ENCODE peak calls at places on chromosomes 4 and X, in seven cellular contexts. One of them, this sample, is unnamed.

GRCh38 chrX:16002185-16002584 is 121.2 kb upstream of the GRPR start:
- DNase-seq in NCI-H1930: no peak
- DNase-seq in activated CD8-positive, alpha-beta memory T cell treated with anti-CD3 and anti-CD28 coated beads for 48 hours: no peak
- DNase-seq in left lung: no peak
- DNase-seq in progenitor cell of endocrine pancreas: no peak
- DNase-seq in stimulated activated CD8-positive, alpha-beta memory T cell treated with anti-CD3 and anti-CD28 coated beads, Interleukin-4, amount 100 ng/mL, for 24 hours: no peak
- DNase-seq in neural progenitor cell: no peak
- DNase-seq in this sample: no peak

GRCh38 chr4:185219551-185220344 is 10.3 kb downstream of the SNX25 start:
- DNase-seq in NCI-H1930: no peak
- DNase-seq in progenitor cell of endocrine pancreas: no peak
- DNase-seq in stimulated activated CD8-positive, alpha-beta memory T cell treated with anti-CD3 and anti-CD28 coated beads, Interleukin-4, amount 100 ng/mL, for 24 hours: no peak
- DNase-seq in neural progenitor cell: no peak
- DNase-seq in left lung: no peak
- DNase-seq in activated CD8-positive, alpha-beta memory T cell treated with anti-CD3 and anti-CD28 coated beads for 48 hours: no peak
- DNase-seq in this sample: no peak

GRCh38 chr4:8248091-8248490 is 21.5 kb upstream of the HTRA3 start:
- DNase-seq in neural progenitor cell: no peak
- DNase-seq in activated CD8-positive, alpha-beta memory T cell treated with anti-CD3 and anti-CD28 coated beads for 48 hours: no peak
- DNase-seq in NCI-H1930: no peak
- DNase-seq in stimulated activated CD8-positive, alpha-beta memory T cell treated with anti-CD3 and anti-CD28 coated beads, Interleukin-4, amount 100 ng/mL, for 24 hours: no peak
- DNase-seq in progenitor cell of endocrine pancreas: no peak
- DNase-seq in left lung: no peak
- DNase-seq in this sample: no peak

GRCh38 chr4:107826427-107826980 is 1.8 kb downstream of the SGMS2 start:
- DNase-seq in activated CD8-positive, alpha-beta memory T cell treated with anti-CD3 and anti-CD28 coated beads for 48 hours: no peak
- DNase-seq in NCI-H1930: no peak
- DNase-seq in stimulated activated CD8-positive, alpha-beta memory T cell treated with anti-CD3 and anti-CD28 coated beads, Interleukin-4, amount 100 ng/mL, for 24 hours: no peak
- DNase-seq in left lung: no peak
- DNase-seq in neural progenitor cell: no peak
- DNase-seq in progenitor cell of endocrine pancreas: no peak
- DNase-seq in this sample: no peak

GRCh38 chrX:7143076-7143475 is 4.4 kb upstream of the STS start:
- DNase-seq in stimulated activated CD8-positive, alpha-beta memory T cell treated with anti-CD3 and anti-CD28 coated beads, Interleukin-4, amount 100 ng/mL, for 24 hours: no peak
- DNase-seq in activated CD8-positive, alpha-beta memory T cell treated with anti-CD3 and anti-CD28 coated beads for 48 hours: no peak
- DNase-seq in NCI-H1930: no peak
- DNase-seq in neural progenitor cell: no peak
- DNase-seq in progenitor cell of endocrine pancreas: no peak
- DNase-seq in left lung: no peak
- DNase-seq in this sample: no peak

GRCh38 chrX:102837843-102838242 is 99.2 kb upstream of the RAB40AL start:
- DNase-seq in left lung: no peak
- DNase-seq in NCI-H1930: no peak
- DNase-seq in neural progenitor cell: no peak
- DNase-seq in progenitor cell of endocrine pancreas: no peak
- DNase-seq in stimulated activated CD8-positive, alpha-beta memory T cell treated with anti-CD3 and anti-CD28 coated beads, Interleukin-4, amount 100 ng/mL, for 24 hours: no peak
- DNase-seq in activated CD8-positive, alpha-beta memory T cell treated with anti-CD3 and anti-CD28 coated beads for 48 hours: no peak
- DNase-seq in this sample: no peak

GRCh38 chrX:25337841-25338240 is 322.1 kb upstream of the ARX start:
- DNase-seq in NCI-H1930: no peak
- DNase-seq in neural progenitor cell: no peak
- DNase-seq in activated CD8-positive, alpha-beta memory T cell treated with anti-CD3 and anti-CD28 coated beads for 48 hours: no peak
- DNase-seq in left lung: no peak
- DNase-seq in progenitor cell of endocrine pancreas: no peak
- DNase-seq in stimulated activated CD8-positive, alpha-beta memory T cell treated with anti-CD3 and anti-CD28 coated beads, Interleukin-4, amount 100 ng/mL, for 24 hours: no peak
- DNase-seq in this sample: no peak

GRCh38 chrX:33211356-33212254 is at the start of gene DMD:
- DNase-seq in activated CD8-positive, alpha-beta memory T cell treated with anti-CD3 and anti-CD28 coated beads for 48 hours: no peak
- DNase-seq in progenitor cell of endocrine pancreas: no peak
- DNase-seq in stimulated activated CD8-positive, alpha-beta memory T cell treated with anti-CD3 and anti-CD28 coated beads, Interleukin-4, amount 100 ng/mL, for 24 hours: no peak
- DNase-seq in neural progenitor cell: peak
- DNase-seq in left lung: peak
- DNase-seq in NCI-H1930: no peak
- DNase-seq in this sample: no peak

GRCh38 chr4:67927251-67927650 is 36.0 kb downstream of the TMPRSS11A start:
- DNase-seq in progenitor cell of endocrine pancreas: no peak
- DNase-seq in activated CD8-positive, alpha-beta memory T cell treated with anti-CD3 and anti-CD28 coated beads for 48 hours: no peak
- DNase-seq in stimulated activated CD8-positive, alpha-beta memory T cell treated with anti-CD3 and anti-CD28 coated beads, Interleukin-4, amount 100 ng/mL, for 24 hours: no peak
- DNase-seq in NCI-H1930: no peak
- DNase-seq in neural progenitor cell: no peak
- DNase-seq in left lung: no peak
- DNase-seq in this sample: no peak

GRCh38 chrX:132369650-132370049 is 119.2 kb downstream of the MBNL3 start:
- DNase-seq in progenitor cell of endocrine pancreas: no peak
- DNase-seq in left lung: no peak
- DNase-seq in stimulated activated CD8-positive, alpha-beta memory T cell treated with anti-CD3 and anti-CD28 coated beads, Interleukin-4, amount 100 ng/mL, for 24 hours: no peak
- DNase-seq in activated CD8-positive, alpha-beta memory T cell treated with anti-CD3 and anti-CD28 coated beads for 48 hours: no peak
- DNase-seq in neural progenitor cell: no peak
- DNase-seq in NCI-H1930: no peak
- DNase-seq in this sample: no peak

GRCh38 chr4:55547461-55547770 is 707 bp upstream of the CLOCK start:
- DNase-seq in neural progenitor cell: peak
- DNase-seq in activated CD8-positive, alpha-beta memory T cell treated with anti-CD3 and anti-CD28 coated beads for 48 hours: no peak
- DNase-seq in progenitor cell of endocrine pancreas: no peak
- DNase-seq in NCI-H1930: no peak
- DNase-seq in left lung: no peak
- DNase-seq in stimulated activated CD8-positive, alpha-beta memory T cell treated with anti-CD3 and anti-CD28 coated beads, Interleukin-4, amount 100 ng/mL, for 24 hours: no peak
- DNase-seq in this sample: no peak

GRCh38 chrX:40755291-40756249 is 20.2 kb upstream of the MED14 start:
- DNase-seq in neural progenitor cell: no peak
- DNase-seq in activated CD8-positive, alpha-beta memory T cell treated with anti-CD3 and anti-CD28 coated beads for 48 hours: no peak
- DNase-seq in stimulated activated CD8-positive, alpha-beta memory T cell treated with anti-CD3 and anti-CD28 coated beads, Interleukin-4, amount 100 ng/mL, for 24 hours: no peak
- DNase-seq in left lung: no peak
- DNase-seq in NCI-H1930: no peak
- DNase-seq in progenitor cell of endocrine pancreas: no peak
- DNase-seq in this sample: no peak

GRCh38 chrX:119427024-119427794 is 28.1 kb downstream of the SLC25A43 start:
- DNase-seq in stimulated activated CD8-positive, alpha-beta memory T cell treated with anti-CD3 and anti-CD28 coated beads, Interleukin-4, amount 100 ng/mL, for 24 hours: no peak
- DNase-seq in NCI-H1930: no peak
- DNase-seq in activated CD8-positive, alpha-beta memory T cell treated with anti-CD3 and anti-CD28 coated beads for 48 hours: no peak
- DNase-seq in neural progenitor cell: peak
- DNase-seq in left lung: no peak
- DNase-seq in progenitor cell of endocrine pancreas: no peak
- DNase-seq in this sample: peak

GRCh38 chrX:50812995-50813842 is 775 bp downstream of the SHROOM4 start:
- DNase-seq in activated CD8-positive, alpha-beta memory T cell treated with anti-CD3 and anti-CD28 coated beads for 48 hours: no peak
- DNase-seq in left lung: peak
- DNase-seq in neural progenitor cell: peak
- DNase-seq in NCI-H1930: no peak
- DNase-seq in stimulated activated CD8-positive, alpha-beta memory T cell treated with anti-CD3 and anti-CD28 coated beads, Interleukin-4, amount 100 ng/mL, for 24 hours: no peak
- DNase-seq in progenitor cell of endocrine pancreas: peak
- DNase-seq in this sample: no peak

GRCh38 chr4:186823989-186824388 is 100.3 kb upstream of the FAT1 start:
- DNase-seq in left lung: no peak
- DNase-seq in NCI-H1930: no peak
- DNase-seq in progenitor cell of endocrine pancreas: no peak
- DNase-seq in neural progenitor cell: no peak
- DNase-seq in stimulated activated CD8-positive, alpha-beta memory T cell treated with anti-CD3 and anti-CD28 coated beads, Interleukin-4, amount 100 ng/mL, for 24 hours: no peak
- DNase-seq in activated CD8-positive, alpha-beta memory T cell treated with anti-CD3 and anti-CD28 coated beads for 48 hours: no peak
- DNase-seq in this sample: no peak

GRCh38 chrX:155071694-155072215 is 447 bp downstream of the BRCC3 start:
- DNase-seq in activated CD8-positive, alpha-beta memory T cell treated with anti-CD3 and anti-CD28 coated beads for 48 hours: no peak
- DNase-seq in stimulated activated CD8-positive, alpha-beta memory T cell treated with anti-CD3 and anti-CD28 coated beads, Interleukin-4, amount 100 ng/mL, for 24 hours: peak
- DNase-seq in neural progenitor cell: peak
- DNase-seq in left lung: no peak
- DNase-seq in NCI-H1930: no peak
- DNase-seq in progenitor cell of endocrine pancreas: no peak
- DNase-seq in this sample: no peak

GRCh38 chr4:19961092-19961491 is 290.6 kb upstream of the SLIT2 start:
- DNase-seq in stimulated activated CD8-positive, alpha-beta memory T cell treated with anti-CD3 and anti-CD28 coated beads, Interleukin-4, amount 100 ng/mL, for 24 hours: no peak
- DNase-seq in left lung: no peak
- DNase-seq in activated CD8-positive, alpha-beta memory T cell treated with anti-CD3 and anti-CD28 coated beads for 48 hours: no peak
- DNase-seq in progenitor cell of endocrine pancreas: no peak
- DNase-seq in neural progenitor cell: no peak
- DNase-seq in NCI-H1930: no peak
- DNase-seq in this sample: no peak

GRCh38 chrX:133921764-133922389 is 63.5 kb downstream of the GPC3 start:
- DNase-seq in progenitor cell of endocrine pancreas: peak
- DNase-seq in stimulated activated CD8-positive, alpha-beta memory T cell treated with anti-CD3 and anti-CD28 coated beads, Interleukin-4, amount 100 ng/mL, for 24 hours: peak
- DNase-seq in activated CD8-positive, alpha-beta memory T cell treated with anti-CD3 and anti-CD28 coated beads for 48 hours: peak
- DNase-seq in NCI-H1930: peak
- DNase-seq in neural progenitor cell: peak
- DNase-seq in left lung: peak
- DNase-seq in this sample: peak

GRCh38 chrX:50407976-50408375 is 62.6 kb downstream of the DGKK start:
- DNase-seq in progenitor cell of endocrine pancreas: no peak
- DNase-seq in neural progenitor cell: no peak
- DNase-seq in left lung: no peak
- DNase-seq in stimulated activated CD8-positive, alpha-beta memory T cell treated with anti-CD3 and anti-CD28 coated beads, Interleukin-4, amount 100 ng/mL, for 24 hours: no peak
- DNase-seq in NCI-H1930: no peak
- DNase-seq in activated CD8-positive, alpha-beta memory T cell treated with anti-CD3 and anti-CD28 coated beads for 48 hours: no peak
- DNase-seq in this sample: no peak

GRCh38 chr4:17027495-17027894 is 129.1 kb upstream of the LDB2 start:
- DNase-seq in NCI-H1930: no peak
- DNase-seq in neural progenitor cell: no peak
- DNase-seq in stimulated activated CD8-positive, alpha-beta memory T cell treated with anti-CD3 and anti-CD28 coated beads, Interleukin-4, amount 100 ng/mL, for 24 hours: no peak
- DNase-seq in activated CD8-positive, alpha-beta memory T cell treated with anti-CD3 and anti-CD28 coated beads for 48 hours: no peak
- DNase-seq in progenitor cell of endocrine pancreas: no peak
- DNase-seq in left lung: no peak
- DNase-seq in this sample: no peak

GRCh38 chrX:150616863-150617198 is 48.4 kb downstream of the MTM1 start:
- DNase-seq in stimulated activated CD8-positive, alpha-beta memory T cell treated with anti-CD3 and anti-CD28 coated beads, Interleukin-4, amount 100 ng/mL, for 24 hours: no peak
- DNase-seq in left lung: no peak
- DNase-seq in neural progenitor cell: no peak
- DNase-seq in NCI-H1930: no peak
- DNase-seq in activated CD8-positive, alpha-beta memory T cell treated with anti-CD3 and anti-CD28 coated beads for 48 hours: no peak
- DNase-seq in progenitor cell of endocrine pancreas: no peak
- DNase-seq in this sample: no peak

GRCh38 chr4:33262809-33263208 is 2542.6 kb downstream of the PCDH7 start:
- DNase-seq in activated CD8-positive, alpha-beta memory T cell treated with anti-CD3 and anti-CD28 coated beads for 48 hours: no peak
- DNase-seq in NCI-H1930: no peak
- DNase-seq in neural progenitor cell: no peak
- DNase-seq in progenitor cell of endocrine pancreas: no peak
- DNase-seq in stimulated activated CD8-positive, alpha-beta memory T cell treated with anti-CD3 and anti-CD28 coated beads, Interleukin-4, amount 100 ng/mL, for 24 hours: no peak
- DNase-seq in left lung: no peak
- DNase-seq in this sample: no peak

GRCh38 chr4:3872834-3873313 is 106.7 kb downstream of the ADRA2C start:
- DNase-seq in stimulated activated CD8-positive, alpha-beta memory T cell treated with anti-CD3 and anti-CD28 coated beads, Interleukin-4, amount 100 ng/mL, for 24 hours: no peak
- DNase-seq in activated CD8-positive, alpha-beta memory T cell treated with anti-CD3 and anti-CD28 coated beads for 48 hours: no peak
- DNase-seq in progenitor cell of endocrine pancreas: no peak
- DNase-seq in NCI-H1930: no peak
- DNase-seq in neural progenitor cell: no peak
- DNase-seq in left lung: peak
- DNase-seq in this sample: no peak

GRCh38 chr4:6245246-6246169 is 24.1 kb upstream of the WFS1 start:
- DNase-seq in neural progenitor cell: peak
- DNase-seq in activated CD8-positive, alpha-beta memory T cell treated with anti-CD3 and anti-CD28 coated beads for 48 hours: no peak
- DNase-seq in NCI-H1930: no peak
- DNase-seq in stimulated activated CD8-positive, alpha-beta memory T cell treated with anti-CD3 and anti-CD28 coated beads, Interleukin-4, amount 100 ng/mL, for 24 hours: no peak
- DNase-seq in left lung: no peak
- DNase-seq in progenitor cell of endocrine pancreas: no peak
- DNase-seq in this sample: no peak

GRCh38 chr4:108060686-108061321 is 71.1 kb downstream of the HADH start:
- DNase-seq in left lung: no peak
- DNase-seq in progenitor cell of endocrine pancreas: no peak
- DNase-seq in neural progenitor cell: no peak
- DNase-seq in NCI-H1930: no peak
- DNase-seq in stimulated activated CD8-positive, alpha-beta memory T cell treated with anti-CD3 and anti-CD28 coated beads, Interleukin-4, amount 100 ng/mL, for 24 hours: no peak
- DNase-seq in activated CD8-positive, alpha-beta memory T cell treated with anti-CD3 and anti-CD28 coated beads for 48 hours: no peak
- DNase-seq in this sample: no peak

GRCh38 chr4:26861434-26862186 is 969 bp downstream of the STIM2 start:
- DNase-seq in NCI-H1930: peak
- DNase-seq in activated CD8-positive, alpha-beta memory T cell treated with anti-CD3 and anti-CD28 coated beads for 48 hours: peak
- DNase-seq in progenitor cell of endocrine pancreas: peak
- DNase-seq in left lung: peak
- DNase-seq in stimulated activated CD8-positive, alpha-beta memory T cell treated with anti-CD3 and anti-CD28 coated beads, Interleukin-4, amount 100 ng/mL, for 24 hours: peak
- DNase-seq in neural progenitor cell: peak
- DNase-seq in this sample: peak

GRCh38 chrX:130393451-130394074 is 8.1 kb upstream of the GPR119 start:
- DNase-seq in neural progenitor cell: peak
- DNase-seq in progenitor cell of endocrine pancreas: peak
- DNase-seq in stimulated activated CD8-positive, alpha-beta memory T cell treated with anti-CD3 and anti-CD28 coated beads, Interleukin-4, amount 100 ng/mL, for 24 hours: no peak
- DNase-seq in activated CD8-positive, alpha-beta memory T cell treated with anti-CD3 and anti-CD28 coated beads for 48 hours: no peak
- DNase-seq in NCI-H1930: peak
- DNase-seq in left lung: peak
- DNase-seq in this sample: no peak

GRCh38 chr4:1204828-1205591 is 32.6 kb upstream of the SPON2 start:
- DNase-seq in neural progenitor cell: no peak
- DNase-seq in left lung: peak
- DNase-seq in progenitor cell of endocrine pancreas: no peak
- DNase-seq in activated CD8-positive, alpha-beta memory T cell treated with anti-CD3 and anti-CD28 coated beads for 48 hours: no peak
- DNase-seq in stimulated activated CD8-positive, alpha-beta memory T cell treated with anti-CD3 and anti-CD28 coated beads, Interleukin-4, amount 100 ng/mL, for 24 hours: no peak
- DNase-seq in NCI-H1930: no peak
- DNase-seq in this sample: no peak

GRCh38 chr4:161404346-161405110 is 759.3 kb downstream of the FSTL5 start:
- DNase-seq in stimulated activated CD8-positive, alpha-beta memory T cell treated with anti-CD3 and anti-CD28 coated beads, Interleukin-4, amount 100 ng/mL, for 24 hours: no peak
- DNase-seq in activated CD8-positive, alpha-beta memory T cell treated with anti-CD3 and anti-CD28 coated beads for 48 hours: no peak
- DNase-seq in progenitor cell of endocrine pancreas: no peak
- DNase-seq in neural progenitor cell: no peak
- DNase-seq in NCI-H1930: no peak
- DNase-seq in left lung: no peak
- DNase-seq in this sample: no peak

GRCh38 chrX:37846934-37847732 is at the start of gene DYNLT3:
- DNase-seq in progenitor cell of endocrine pancreas: peak
- DNase-seq in NCI-H1930: peak
- DNase-seq in left lung: peak
- DNase-seq in neural progenitor cell: peak
- DNase-seq in stimulated activated CD8-positive, alpha-beta memory T cell treated with anti-CD3 and anti-CD28 coated beads, Interleukin-4, amount 100 ng/mL, for 24 hours: peak
- DNase-seq in activated CD8-positive, alpha-beta memory T cell treated with anti-CD3 and anti-CD28 coated beads for 48 hours: peak
- DNase-seq in this sample: peak

GRCh38 chr4:5926601-5927000 is 33.7 kb upstream of the CRMP1 start:
- DNase-seq in NCI-H1930: no peak
- DNase-seq in stimulated activated CD8-positive, alpha-beta memory T cell treated with anti-CD3 and anti-CD28 coated beads, Interleukin-4, amount 100 ng/mL, for 24 hours: no peak
- DNase-seq in activated CD8-positive, alpha-beta memory T cell treated with anti-CD3 and anti-CD28 coated beads for 48 hours: no peak
- DNase-seq in progenitor cell of endocrine pancreas: no peak
- DNase-seq in left lung: no peak
- DNase-seq in neural progenitor cell: no peak
- DNase-seq in this sample: no peak

GRCh38 chr4:181952478-181952877 is 290.7 kb upstream of the TENM3 start:
- DNase-seq in activated CD8-positive, alpha-beta memory T cell treated with anti-CD3 and anti-CD28 coated beads for 48 hours: no peak
- DNase-seq in progenitor cell of endocrine pancreas: no peak
- DNase-seq in neural progenitor cell: peak
- DNase-seq in stimulated activated CD8-positive, alpha-beta memory T cell treated with anti-CD3 and anti-CD28 coated beads, Interleukin-4, amount 100 ng/mL, for 24 hours: no peak
- DNase-seq in NCI-H1930: no peak
- DNase-seq in left lung: no peak
- DNase-seq in this sample: no peak

GRCh38 chr4:109440948-109441347 is 7.3 kb downstream of the SEC24B start:
- DNase-seq in progenitor cell of endocrine pancreas: no peak
- DNase-seq in left lung: no peak
- DNase-seq in stimulated activated CD8-positive, alpha-beta memory T cell treated with anti-CD3 and anti-CD28 coated beads, Interleukin-4, amount 100 ng/mL, for 24 hours: no peak
- DNase-seq in activated CD8-positive, alpha-beta memory T cell treated with anti-CD3 and anti-CD28 coated beads for 48 hours: no peak
- DNase-seq in neural progenitor cell: no peak
- DNase-seq in NCI-H1930: no peak
- DNase-seq in this sample: no peak

GRCh38 chr4:158211288-158211687 is 1.0 kb downstream of the TMEM144 start:
- DNase-seq in left lung: no peak
- DNase-seq in activated CD8-positive, alpha-beta memory T cell treated with anti-CD3 and anti-CD28 coated beads for 48 hours: no peak
- DNase-seq in NCI-H1930: no peak
- DNase-seq in progenitor cell of endocrine pancreas: no peak
- DNase-seq in neural progenitor cell: no peak
- DNase-seq in stimulated activated CD8-positive, alpha-beta memory T cell treated with anti-CD3 and anti-CD28 coated beads, Interleukin-4, amount 100 ng/mL, for 24 hours: no peak
- DNase-seq in this sample: no peak

GRCh38 chr4:147339116-147339515 is 141.8 kb upstream of the EDNRA start:
- DNase-seq in NCI-H1930: no peak
- DNase-seq in progenitor cell of endocrine pancreas: no peak
- DNase-seq in activated CD8-positive, alpha-beta memory T cell treated with anti-CD3 and anti-CD28 coated beads for 48 hours: no peak
- DNase-seq in stimulated activated CD8-positive, alpha-beta memory T cell treated with anti-CD3 and anti-CD28 coated beads, Interleukin-4, amount 100 ng/mL, for 24 hours: no peak
- DNase-seq in left lung: no peak
- DNase-seq in neural progenitor cell: no peak
- DNase-seq in this sample: no peak

GRCh38 chrX:13029341-13029740 is 15.1 kb downstream of the FAM9C start:
- DNase-seq in NCI-H1930: no peak
- DNase-seq in neural progenitor cell: no peak
- DNase-seq in left lung: peak
- DNase-seq in activated CD8-positive, alpha-beta memory T cell treated with anti-CD3 and anti-CD28 coated beads for 48 hours: no peak
- DNase-seq in progenitor cell of endocrine pancreas: no peak
- DNase-seq in stimulated activated CD8-positive, alpha-beta memory T cell treated with anti-CD3 and anti-CD28 coated beads, Interleukin-4, amount 100 ng/mL, for 24 hours: no peak
- DNase-seq in this sample: no peak

GRCh38 chrX:136525738-136526606 is 6.0 kb upstream of the VGLL1 start:
- DNase-seq in progenitor cell of endocrine pancreas: no peak
- DNase-seq in stimulated activated CD8-positive, alpha-beta memory T cell treated with anti-CD3 and anti-CD28 coated beads, Interleukin-4, amount 100 ng/mL, for 24 hours: no peak
- DNase-seq in left lung: peak
- DNase-seq in neural progenitor cell: no peak
- DNase-seq in activated CD8-positive, alpha-beta memory T cell treated with anti-CD3 and anti-CD28 coated beads for 48 hours: no peak
- DNase-seq in NCI-H1930: no peak
- DNase-seq in this sample: no peak

GRCh38 chrX:7088968-7089615 is 58.4 kb upstream of the STS start:
- DNase-seq in NCI-H1930: no peak
- DNase-seq in stimulated activated CD8-positive, alpha-beta memory T cell treated with anti-CD3 and anti-CD28 coated beads, Interleukin-4, amount 100 ng/mL, for 24 hours: peak
- DNase-seq in neural progenitor cell: peak
- DNase-seq in activated CD8-positive, alpha-beta memory T cell treated with anti-CD3 and anti-CD28 coated beads for 48 hours: no peak
- DNase-seq in left lung: no peak
- DNase-seq in progenitor cell of endocrine pancreas: peak
- DNase-seq in this sample: no peak

This sample was measured in stimulated activated naive B cell treated with anti-CD40 and anti-IgM and Interleukin-4, amounts not matched to agents 10 μg/mL and 1 μg/mL and 100 μg/mL, for 72 hours.